ENCODE peak calls at places on chromosomes 2 and 18, in five cellular contexts. One of them, this sample, is unnamed.

GRCh38 chr18:36692909-36693308 is 135.9 kb downstream of the TPGS2 start:
- DNase-seq in activated CD4-positive, alpha-beta T cell treated with anti-CD3 and anti-CD28 coated beads, Interleukin-2, amount 10 ng/mL, durations not matched to agents 7 days and 5 days: no peak
- DNase-seq in T follicular helper cell: no peak
- DNase-seq in T-helper 1 cell: no peak
- DNase-seq in tibial artery: no peak
- DNase-seq in this sample: no peak

GRCh38 chr2:80303006-80303741 is 1.4 kb downstream of the LRRTM1 start:
- DNase-seq in activated CD4-positive, alpha-beta T cell treated with anti-CD3 and anti-CD28 coated beads, Interleukin-2, amount 10 ng/mL, durations not matched to agents 7 days and 5 days: no peak
- DNase-seq in T follicular helper cell: no peak
- DNase-seq in T-helper 1 cell: no peak
- DNase-seq in tibial artery: no peak
- DNase-seq in this sample: peak; percentile 74

GRCh38 chr2:216585441-216585840 is 47.8 kb upstream of the IGFBP2 start:
- DNase-seq in T follicular helper cell: no peak
- DNase-seq in tibial artery: no peak
- DNase-seq in activated CD4-positive, alpha-beta T cell treated with anti-CD3 and anti-CD28 coated beads, Interleukin-2, amount 10 ng/mL, durations not matched to agents 7 days and 5 days: no peak
- DNase-seq in T-helper 1 cell: no peak
- DNase-seq in this sample: no peak

GRCh38 chr18:59249186-59249774 is 24.0 kb downstream of the RAX start:
- DNase-seq in T follicular helper cell: no peak
- DNase-seq in activated CD4-positive, alpha-beta T cell treated with anti-CD3 and anti-CD28 coated beads, Interleukin-2, amount 10 ng/mL, durations not matched to agents 7 days and 5 days: peak; percentile 36
- DNase-seq in tibial artery: no peak
- DNase-seq in T-helper 1 cell: peak; percentile 32
- DNase-seq in this sample: peak; percentile 63

GRCh38 chr2:99554238-99554637 is 64.4 kb upstream of the REV1 start:
- DNase-seq in T-helper 1 cell: no peak
- DNase-seq in tibial artery: no peak
- DNase-seq in T follicular helper cell: no peak
- DNase-seq in activated CD4-positive, alpha-beta T cell treated with anti-CD3 and anti-CD28 coated beads, Interleukin-2, amount 10 ng/mL, durations not matched to agents 7 days and 5 days: no peak
- DNase-seq in this sample: peak; percentile 78

GRCh38 chr2:218476676-218477075 is 57.8 kb downstream of the VIL1 start:
- DNase-seq in T-helper 1 cell: no peak
- DNase-seq in T follicular helper cell: no peak
- DNase-seq in activated CD4-positive, alpha-beta T cell treated with anti-CD3 and anti-CD28 coated beads, Interleukin-2, amount 10 ng/mL, durations not matched to agents 7 days and 5 days: no peak
- DNase-seq in tibial artery: no peak
- DNase-seq in this sample: no peak

GRCh38 chr18:26228562-26229260 is 2.5 kb downstream of the TAF4B start:
- DNase-seq in tibial artery: no peak
- DNase-seq in activated CD4-positive, alpha-beta T cell treated with anti-CD3 and anti-CD28 coated beads, Interleukin-2, amount 10 ng/mL, durations not matched to agents 7 days and 5 days: no peak
- DNase-seq in T-helper 1 cell: no peak
- DNase-seq in T follicular helper cell: no peak
- DNase-seq in this sample: no peak

GRCh38 chr2:17051558-17051957 is 385.9 kb upstream of the CYRIA start:
- DNase-seq in T follicular helper cell: no peak
- DNase-seq in tibial artery: no peak
- DNase-seq in activated CD4-positive, alpha-beta T cell treated with anti-CD3 and anti-CD28 coated beads, Interleukin-2, amount 10 ng/mL, durations not matched to agents 7 days and 5 days: no peak
- DNase-seq in T-helper 1 cell: no peak
- DNase-seq in this sample: no peak

GRCh38 chr2:233853883-233854240 is 473 bp downstream of the HJURP start:
- DNase-seq in T follicular helper cell: no peak
- DNase-seq in tibial artery: no peak
- DNase-seq in T-helper 1 cell: no peak
- DNase-seq in activated CD4-positive, alpha-beta T cell treated with anti-CD3 and anti-CD28 coated beads, Interleukin-2, amount 10 ng/mL, durations not matched to agents 7 days and 5 days: no peak
- DNase-seq in this sample: peak; percentile 65

GRCh38 chr2:16357188-16357587 is 308.4 kb downstream of the CYRIA start:
- DNase-seq in T-helper 1 cell: no peak
- DNase-seq in activated CD4-positive, alpha-beta T cell treated with anti-CD3 and anti-CD28 coated beads, Interleukin-2, amount 10 ng/mL, durations not matched to agents 7 days and 5 days: no peak
- DNase-seq in tibial artery: no peak
- DNase-seq in T follicular helper cell: no peak
- DNase-seq in this sample: no peak

GRCh38 chr18:13566941-13567762 is 159.2 kb downstream of the FAM210A start:
- DNase-seq in T-helper 1 cell: peak; percentile 45
- DNase-seq in tibial artery: peak; percentile 60
- DNase-seq in T follicular helper cell: no peak
- DNase-seq in activated CD4-positive, alpha-beta T cell treated with anti-CD3 and anti-CD28 coated beads, Interleukin-2, amount 10 ng/mL, durations not matched to agents 7 days and 5 days: no peak
- DNase-seq in this sample: peak; percentile 62

GRCh38 chr2:14427982-14428567 is 204.4 kb upstream of the LRATD1 start:
- DNase-seq in activated CD4-positive, alpha-beta T cell treated with anti-CD3 and anti-CD28 coated beads, Interleukin-2, amount 10 ng/mL, durations not matched to agents 7 days and 5 days: no peak
- DNase-seq in T-helper 1 cell: no peak
- DNase-seq in T follicular helper cell: no peak
- DNase-seq in tibial artery: peak; percentile 36
- DNase-seq in this sample: no peak

GRCh38 chr2:25833566-25833965 is 44.7 kb downstream of the ASXL2 start:
- DNase-seq in activated CD4-positive, alpha-beta T cell treated with anti-CD3 and anti-CD28 coated beads, Interleukin-2, amount 10 ng/mL, durations not matched to agents 7 days and 5 days: no peak
- DNase-seq in T-helper 1 cell: no peak
- DNase-seq in T follicular helper cell: no peak
- DNase-seq in tibial artery: no peak
- DNase-seq in this sample: no peak

GRCh38 chr2:65539633-65540032 is 107.2 kb upstream of the SPRED2 start:
- DNase-seq in T-helper 1 cell: no peak
- DNase-seq in tibial artery: no peak
- DNase-seq in activated CD4-positive, alpha-beta T cell treated with anti-CD3 and anti-CD28 coated beads, Interleukin-2, amount 10 ng/mL, durations not matched to agents 7 days and 5 days: no peak
- DNase-seq in T follicular helper cell: no peak
- DNase-seq in this sample: no peak

GRCh38 chr18:66616523-66616983 is 12.7 kb upstream of the CDH19 start:
- DNase-seq in activated CD4-positive, alpha-beta T cell treated with anti-CD3 and anti-CD28 coated beads, Interleukin-2, amount 10 ng/mL, durations not matched to agents 7 days and 5 days: no peak
- DNase-seq in T follicular helper cell: no peak
- DNase-seq in T-helper 1 cell: no peak
- DNase-seq in tibial artery: no peak
- DNase-seq in this sample: peak; percentile 3

GRCh38 chr2:220455389-220455788 is 828.0 kb downstream of the SLC4A3 start:
- DNase-seq in tibial artery: no peak
- DNase-seq in T follicular helper cell: no peak
- DNase-seq in T-helper 1 cell: no peak
- DNase-seq in activated CD4-positive, alpha-beta T cell treated with anti-CD3 and anti-CD28 coated beads, Interleukin-2, amount 10 ng/mL, durations not matched to agents 7 days and 5 days: no peak
- DNase-seq in this sample: no peak

GRCh38 chr2:121144111-121144510 is 140.9 kb downstream of the TFCP2L1 start:
- DNase-seq in activated CD4-positive, alpha-beta T cell treated with anti-CD3 and anti-CD28 coated beads, Interleukin-2, amount 10 ng/mL, durations not matched to agents 7 days and 5 days: no peak
- DNase-seq in tibial artery: no peak
- DNase-seq in T follicular helper cell: no peak
- DNase-seq in T-helper 1 cell: no peak
- DNase-seq in this sample: no peak

GRCh38 chr2:105102963-105103421 is 65.1 kb downstream of the MRPS9 start:
- DNase-seq in T follicular helper cell: no peak
- DNase-seq in activated CD4-positive, alpha-beta T cell treated with anti-CD3 and anti-CD28 coated beads, Interleukin-2, amount 10 ng/mL, durations not matched to agents 7 days and 5 days: no peak
- DNase-seq in tibial artery: no peak
- DNase-seq in T-helper 1 cell: no peak
- DNase-seq in this sample: peak; percentile 91

GRCh38 chr2:172865422-172865821 is 129.8 kb downstream of the RAPGEF4 start:
- DNase-seq in activated CD4-positive, alpha-beta T cell treated with anti-CD3 and anti-CD28 coated beads, Interleukin-2, amount 10 ng/mL, durations not matched to agents 7 days and 5 days: no peak
- DNase-seq in T-helper 1 cell: no peak
- DNase-seq in T follicular helper cell: no peak
- DNase-seq in tibial artery: no peak
- DNase-seq in this sample: no peak

GRCh38 chr2:45067859-45068642 is 58.8 kb upstream of the SIX2 start:
- DNase-seq in T follicular helper cell: no peak
- DNase-seq in tibial artery: no peak
- DNase-seq in activated CD4-positive, alpha-beta T cell treated with anti-CD3 and anti-CD28 coated beads, Interleukin-2, amount 10 ng/mL, durations not matched to agents 7 days and 5 days: no peak
- DNase-seq in T-helper 1 cell: no peak
- DNase-seq in this sample: peak; percentile 63

GRCh38 chr2:54457326-54458023 is 1.3 kb downstream of the SPTBN1 start:
- DNase-seq in tibial artery: peak; percentile 30
- DNase-seq in T follicular helper cell: no peak
- DNase-seq in T-helper 1 cell: no peak
- DNase-seq in activated CD4-positive, alpha-beta T cell treated with anti-CD3 and anti-CD28 coated beads, Interleukin-2, amount 10 ng/mL, durations not matched to agents 7 days and 5 days: no peak
- DNase-seq in this sample: peak; percentile 74

GRCh38 chr18:55927831-55928230 is 339.8 kb upstream of the TCF4 start:
- DNase-seq in activated CD4-positive, alpha-beta T cell treated with anti-CD3 and anti-CD28 coated beads, Interleukin-2, amount 10 ng/mL, durations not matched to agents 7 days and 5 days: no peak
- DNase-seq in tibial artery: no peak
- DNase-seq in T-helper 1 cell: no peak
- DNase-seq in T follicular helper cell: no peak
- DNase-seq in this sample: no peak

GRCh38 chr18:59748628-59749360 is 51.6 kb upstream of the CCBE1 start:
- DNase-seq in T-helper 1 cell: no peak
- DNase-seq in T follicular helper cell: no peak
- DNase-seq in activated CD4-positive, alpha-beta T cell treated with anti-CD3 and anti-CD28 coated beads, Interleukin-2, amount 10 ng/mL, durations not matched to agents 7 days and 5 days: no peak
- DNase-seq in tibial artery: no peak
- DNase-seq in this sample: no peak

GRCh38 chr2:233034091-233034882 is 1.8 kb downstream of the NEU2 start:
- DNase-seq in T-helper 1 cell: no peak
- DNase-seq in activated CD4-positive, alpha-beta T cell treated with anti-CD3 and anti-CD28 coated beads, Interleukin-2, amount 10 ng/mL, durations not matched to agents 7 days and 5 days: no peak
- DNase-seq in tibial artery: no peak
- DNase-seq in T follicular helper cell: no peak
- DNase-seq in this sample: no peak